ENCODE peak calls at places on chromosomes 12 and 14, in five cellular contexts. H, B, K, M and W are unnamed samples.

GRCh38 chr12:25972783-25973182 is 14.3 kb downstream of the RASSF8 start:
- DNase-seq in B (peak; percentile 31), H (no peak), M (no peak), K (no peak), W (no peak)

GRCh38 chr14:105165761-105166485 is 2.7 kb downstream of the JAG2 start:
- DNase-seq in B (no peak), K (no peak), H (no peak), M (no peak), W (no peak)

GRCh38 chr14:65095633-65096205 is 6.6 kb downstream of the MAX start:
- DNase-seq in B (peak; percentile 53), M (no peak), H (no peak), K (no peak), W (no peak)

GRCh38 chr12:129941646-129942045 is 37.8 kb upstream of the TMEM132D start:
- DNase-seq in K (peak; percentile 18), B (no peak), M (no peak), H (no peak), W (no peak)

GRCh38 chr12:127657036-127657435 is 609.9 kb upstream of the TMEM132C start:
- DNase-seq in K (no peak), M (no peak), B (peak; percentile 48), H (no peak), W (no peak)

GRCh38 chr12:132419612-132420237 is 70.2 kb upstream of the FBRSL1 start:
- DNase-seq in K (no peak), B (no peak), H (peak; percentile 65), M (no peak), W (no peak)

GRCh38 chr14:39266589-39266870 is 32.8 kb downstream of the MIA2 start:
- DNase-seq in B (peak; percentile 18), M (peak; percentile 72), K (no peak), H (no peak), W (peak; percentile 90)

GRCh38 chr12:40054554-40055226 is 51.2 kb downstream of the SLC2A13 start:
- DNase-seq in H (no peak), K (no peak), B (peak; percentile 3), M (no peak), W (peak; percentile 74)

GRCh38 chr14:75422169-75422568 is 5.7 kb upstream of the JDP2 start:
- DNase-seq in B (peak; percentile 81), H (no peak), K (peak; percentile 67), M (no peak), W (peak; percentile 24)

GRCh38 chr12:50425859-50426258 is 25.2 kb downstream of the LARP4 start:
- DNase-seq in B (no peak), M (no peak), H (peak; percentile 7), K (no peak), W (no peak)